ENCODE peak calls at places on chromosomes 3 and 15, in four cellular contexts. K, A, Q and O are unnamed samples.

GRCh38 chr15:55074431-55074830 is 122.3 kb downstream of the RSL24D1 start:
- DNase-seq in K (no peak), A (no peak), Q (no peak), O (no peak)

GRCh38 chr15:78685157-78685830 is 44.3 kb upstream of the CHRNB4 start:
- DNase-seq in K (no peak), A (no peak), Q (no peak), O (no peak)

GRCh38 chr15:81106560-81106959 is 27.5 kb upstream of the CFAP161 start:
- DNase-seq in K (no peak), A (peak), Q (peak), O (peak)

GRCh38 chr15:101810905-101811304 is 1.1 kb upstream of the OR4F15 start:
- DNase-seq in K (no peak), A (no peak), Q (no peak), O (no peak)

GRCh38 chr15:30956216-30956803 is 35.1 kb downstream of the MTMR10 start:
- DNase-seq in K (no peak), A (no peak), Q (no peak), O (no peak)

GRCh38 chr15:72800819-72801481 is 17.4 kb upstream of the ADPGK start:
- DNase-seq in K (no peak), A (peak), Q (no peak), O (no peak)

GRCh38 chr3:62553811-62554210 is 180.5 kb upstream of the FEZF2 start:
- DNase-seq in K (no peak), A (no peak), Q (no peak), O (no peak)

GRCh38 chr3:110123929-110124328 is 786.6 kb upstream of the DPPA4 start:
- DNase-seq in K (no peak), A (no peak), Q (no peak), O (no peak)

GRCh38 chr3:187264051-187264450 is 27.5 kb downstream of the MASP1 start:
- DNase-seq in K (no peak), A (peak), Q (no peak), O (no peak)

GRCh38 chr3:14463330-14464216 is 61.2 kb downstream of the SLC6A6 start:
- DNase-seq in K (no peak), A (no peak), Q (no peak), O (no peak)

GRCh38 chr15:25678498-25678865 is 184.6 kb downstream of the ATP10A start:
- DNase-seq in K (no peak), A (no peak), Q (no peak), O (no peak)

GRCh38 chr3:105521803-105522202 is 155.1 kb downstream of the ALCAM start:
- DNase-seq in K (no peak), A (no peak), Q (no peak), O (no peak)

GRCh38 chr3:170603770-170604510 is 18.1 kb upstream of the SLC7A14 start:
- DNase-seq in K (no peak), A (no peak), Q (no peak), O (no peak)

GRCh38 chr3:171339606-171340005 is 120.6 kb downstream of the TNIK start:
- DNase-seq in K (no peak), A (no peak), Q (no peak), O (no peak)

GRCh38 chr3:64530434-64531049 is 157.3 kb downstream of the ADAMTS9 start:
- DNase-seq in K (no peak), A (peak), Q (peak), O (peak)

GRCh38 chr3:16928386-16929132 is 43.8 kb downstream of the PLCL2 start:
- DNase-seq in K (no peak), A (peak), Q (peak), O (no peak)

GRCh38 chr3:53324011-53324544 is 23.3 kb downstream of the DCP1A start:
- DNase-seq in K (no peak), A (no peak), Q (no peak), O (no peak)

GRCh38 chr3:60126905-60127304 is 1077.1 kb upstream of the CFAP20DC start:
- DNase-seq in K (no peak), A (no peak), Q (no peak), O (no peak)

GRCh38 chr3:123337226-123337625 is 111.7 kb downstream of the ADCY5 start:
- DNase-seq in K (no peak), A (no peak), Q (no peak), O (no peak)

GRCh38 chr3:13801361-13802214 is 78.3 kb downstream of the WNT7A start:
- DNase-seq in K (no peak), A (no peak), Q (no peak), O (no peak)